ENCODE peak calls at places on chromosome X, in ten cellular contexts. One of them, this sample, is unnamed. For H3K4me1 and H3K36me3, the result is how much of the 10 kb centered on the place peaks cover.

GRCh38 chrX:20218809-20219505 is 47.8 kb downstream of the RPS6KA3 start:
- DNase-seq in upper lobe of left lung: no peak
- DNase-seq in mammary epithelial cell: no peak
- DNase-seq in right lobe of liver: peak
- DNase-seq in psoas muscle: no peak
- DNase-seq in ascending aorta: no peak
- DNase-seq in CD4-positive, CD25-positive, alpha-beta regulatory T cell: no peak
- DNase-seq in mesendoderm: peak
- DNase-seq in cardiac muscle cell: peak
- DNase-seq in testis: peak
- DNase-seq in this sample: no peak

GRCh38 chrX:70453024-70453618 is 8.5 kb downstream of the DLG3 start:
- DNase-seq in upper lobe of left lung: no peak
- DNase-seq in mammary epithelial cell: no peak
- DNase-seq in right lobe of liver: no peak
- DNase-seq in psoas muscle: no peak
- DNase-seq in ascending aorta: no peak
- DNase-seq in CD4-positive, CD25-positive, alpha-beta regulatory T cell: no peak
- DNase-seq in mesendoderm: no peak
- DNase-seq in cardiac muscle cell: no peak
- DNase-seq in testis: no peak
- DNase-seq in this sample: no peak

GRCh38 chrX:153922932-153923857 is 2.9 kb downstream of the ARHGAP4 start:
- DNase-seq in upper lobe of left lung: peak
- DNase-seq in mammary epithelial cell: peak
- DNase-seq in right lobe of liver: peak
- DNase-seq in psoas muscle: peak
- DNase-seq in ascending aorta: peak
- DNase-seq in CD4-positive, CD25-positive, alpha-beta regulatory T cell: no peak
- DNase-seq in mesendoderm: no peak
- DNase-seq in cardiac muscle cell: peak
- DNase-seq in testis: peak
- DNase-seq in this sample: no peak

GRCh38 chrX:2766921-2767320 is 15.1 kb downstream of the XG start:
- DNase-seq in upper lobe of left lung: peak
- DNase-seq in mammary epithelial cell: no peak
- DNase-seq in right lobe of liver: no peak
- DNase-seq in psoas muscle: no peak
- DNase-seq in ascending aorta: no peak
- DNase-seq in CD4-positive, CD25-positive, alpha-beta regulatory T cell: no peak
- DNase-seq in mesendoderm: no peak
- DNase-seq in cardiac muscle cell: peak
- DNase-seq in testis: no peak
- DNase-seq in this sample: no peak

GRCh38 chrX:10483191-10483808 is 137.1 kb downstream of the MID1 start:
- DNase-seq in upper lobe of left lung: no peak
- DNase-seq in mammary epithelial cell: no peak
- DNase-seq in right lobe of liver: no peak
- DNase-seq in psoas muscle: no peak
- DNase-seq in ascending aorta: no peak
- DNase-seq in CD4-positive, CD25-positive, alpha-beta regulatory T cell: no peak
- DNase-seq in mesendoderm: no peak
- DNase-seq in cardiac muscle cell: peak
- DNase-seq in testis: peak
- DNase-seq in this sample: no peak

GRCh38 chrX:103423955-103424640 is 47.8 kb downstream of the BEX3 start:
- DNase-seq in upper lobe of left lung: no peak
- DNase-seq in mammary epithelial cell: no peak
- DNase-seq in right lobe of liver: no peak
- DNase-seq in psoas muscle: no peak
- DNase-seq in ascending aorta: no peak
- DNase-seq in CD4-positive, CD25-positive, alpha-beta regulatory T cell: no peak
- DNase-seq in mesendoderm: peak
- DNase-seq in cardiac muscle cell: no peak
- DNase-seq in testis: no peak
- DNase-seq in this sample: no peak

GRCh38 chrX:136708348-136708747 is 60.4 kb downstream of the CD40LG start:
- DNase-seq in upper lobe of left lung: no peak
- DNase-seq in mammary epithelial cell: no peak
- DNase-seq in right lobe of liver: no peak
- DNase-seq in psoas muscle: no peak
- DNase-seq in ascending aorta: no peak
- DNase-seq in CD4-positive, CD25-positive, alpha-beta regulatory T cell: no peak
- DNase-seq in mesendoderm: no peak
- DNase-seq in cardiac muscle cell: no peak
- DNase-seq in testis: no peak
- DNase-seq in this sample: no peak

GRCh38 chrX:134932528-134933217 is 58.1 kb upstream of the SMIM10 start:
- DNase-seq in upper lobe of left lung: no peak
- DNase-seq in mammary epithelial cell: peak
- DNase-seq in right lobe of liver: no peak
- DNase-seq in psoas muscle: no peak
- DNase-seq in ascending aorta: no peak
- DNase-seq in CD4-positive, CD25-positive, alpha-beta regulatory T cell: no peak
- DNase-seq in mesendoderm: no peak
- DNase-seq in cardiac muscle cell: peak
- DNase-seq in testis: no peak
- DNase-seq in this sample: no peak

GRCh38 chrX:69362889-69363288 is 141.2 kb upstream of the NALF2 start:
- DNase-seq in upper lobe of left lung: no peak
- DNase-seq in mammary epithelial cell: no peak
- DNase-seq in right lobe of liver: no peak
- DNase-seq in psoas muscle: peak
- DNase-seq in ascending aorta: no peak
- DNase-seq in CD4-positive, CD25-positive, alpha-beta regulatory T cell: no peak
- DNase-seq in mesendoderm: no peak
- DNase-seq in cardiac muscle cell: peak
- DNase-seq in testis: no peak
- DNase-seq in this sample: no peak

GRCh38 chrX:1392376-1393130 is 640 bp upstream of the SLC25A6 start:
- DNase-seq in upper lobe of left lung: peak
- DNase-seq in mammary epithelial cell: peak
- DNase-seq in right lobe of liver: peak
- DNase-seq in psoas muscle: peak
- DNase-seq in ascending aorta: no peak
- DNase-seq in CD4-positive, CD25-positive, alpha-beta regulatory T cell: no peak
- DNase-seq in mesendoderm: peak
- DNase-seq in cardiac muscle cell: peak
- DNase-seq in testis: peak
- DNase-seq in this sample: no peak

GRCh38 chrX:113790987-113791386 is 792.9 kb upstream of the HTR2C start:
- DNase-seq in upper lobe of left lung: no peak
- DNase-seq in mammary epithelial cell: no peak
- DNase-seq in right lobe of liver: no peak
- DNase-seq in psoas muscle: no peak
- DNase-seq in ascending aorta: no peak
- DNase-seq in CD4-positive, CD25-positive, alpha-beta regulatory T cell: no peak
- DNase-seq in mesendoderm: no peak
- DNase-seq in cardiac muscle cell: no peak
- DNase-seq in testis: no peak
- DNase-seq in this sample: no peak

GRCh38 chrX:130014356-130014755 is 31.9 kb downstream of the BCORL1 start:
- DNase-seq in upper lobe of left lung: no peak
- DNase-seq in mammary epithelial cell: no peak
- DNase-seq in right lobe of liver: no peak
- DNase-seq in psoas muscle: no peak
- DNase-seq in ascending aorta: no peak
- DNase-seq in CD4-positive, CD25-positive, alpha-beta regulatory T cell: no peak
- DNase-seq in mesendoderm: no peak
- DNase-seq in cardiac muscle cell: no peak
- DNase-seq in testis: no peak
- DNase-seq in this sample: no peak

GRCh38 chrX:93242897-93243296 is 430.5 kb downstream of the NAP1L3 start:
- DNase-seq in upper lobe of left lung: no peak
- DNase-seq in mammary epithelial cell: no peak
- DNase-seq in right lobe of liver: no peak
- DNase-seq in psoas muscle: no peak
- DNase-seq in ascending aorta: no peak
- DNase-seq in CD4-positive, CD25-positive, alpha-beta regulatory T cell: no peak
- DNase-seq in mesendoderm: no peak
- DNase-seq in cardiac muscle cell: no peak
- DNase-seq in testis: no peak
- DNase-seq in this sample: no peak

GRCh38 chrX:67545772-67546495 is 2.1 kb downstream of the AR start:
- DNase-seq in upper lobe of left lung: peak
- DNase-seq in mammary epithelial cell: no peak
- DNase-seq in right lobe of liver: no peak
- DNase-seq in psoas muscle: peak
- DNase-seq in ascending aorta: no peak
- DNase-seq in CD4-positive, CD25-positive, alpha-beta regulatory T cell: no peak
- DNase-seq in mesendoderm: peak
- DNase-seq in cardiac muscle cell: no peak
- DNase-seq in testis: no peak
- DNase-seq in this sample: no peak

GRCh38 chrX:39734174-39734776 is 363.5 kb downstream of the BCOR start:
- DNase-seq in upper lobe of left lung: peak
- DNase-seq in mammary epithelial cell: no peak
- DNase-seq in right lobe of liver: no peak
- DNase-seq in psoas muscle: no peak
- DNase-seq in ascending aorta: no peak
- DNase-seq in CD4-positive, CD25-positive, alpha-beta regulatory T cell: no peak
- DNase-seq in mesendoderm: no peak
- DNase-seq in cardiac muscle cell: no peak
- DNase-seq in testis: no peak
- DNase-seq in this sample: no peak

GRCh38 chrX:39740078-39740477 is 357.7 kb downstream of the BCOR start:
- DNase-seq in upper lobe of left lung: no peak
- DNase-seq in mammary epithelial cell: no peak
- DNase-seq in right lobe of liver: no peak
- DNase-seq in psoas muscle: no peak
- DNase-seq in ascending aorta: no peak
- DNase-seq in CD4-positive, CD25-positive, alpha-beta regulatory T cell: no peak
- DNase-seq in mesendoderm: no peak
- DNase-seq in cardiac muscle cell: no peak
- DNase-seq in testis: no peak
- DNase-seq in this sample: no peak

GRCh38 chrX:39739585-39739984 is 358.2 kb downstream of the BCOR start:
- DNase-seq in upper lobe of left lung: no peak
- DNase-seq in mammary epithelial cell: no peak
- DNase-seq in right lobe of liver: peak
- DNase-seq in psoas muscle: no peak
- DNase-seq in ascending aorta: no peak
- DNase-seq in CD4-positive, CD25-positive, alpha-beta regulatory T cell: no peak
- DNase-seq in mesendoderm: no peak
- DNase-seq in cardiac muscle cell: no peak
- DNase-seq in testis: no peak
- DNase-seq in this sample: no peak

GRCh38 chrX:39733745-39734144 is 364.0 kb downstream of the BCOR start:
- DNase-seq in upper lobe of left lung: no peak
- DNase-seq in mammary epithelial cell: no peak
- DNase-seq in right lobe of liver: no peak
- DNase-seq in psoas muscle: no peak
- DNase-seq in ascending aorta: no peak
- DNase-seq in CD4-positive, CD25-positive, alpha-beta regulatory T cell: no peak
- DNase-seq in mesendoderm: no peak
- DNase-seq in cardiac muscle cell: no peak
- DNase-seq in testis: no peak
- DNase-seq in this sample: no peak

GRCh38 chrX:39736219-39737211 is 361.2 kb downstream of the BCOR start:
- DNase-seq in upper lobe of left lung: peak
- DNase-seq in mammary epithelial cell: peak
- DNase-seq in right lobe of liver: peak
- DNase-seq in psoas muscle: peak
- DNase-seq in ascending aorta: peak
- DNase-seq in CD4-positive, CD25-positive, alpha-beta regulatory T cell: no peak
- DNase-seq in mesendoderm: no peak
- DNase-seq in cardiac muscle cell: peak
- DNase-seq in testis: peak
- DNase-seq in this sample: no peak
- H3K27ac ChIP-seq in upper lobe of left lung: peak
- H3K27ac ChIP-seq in mammary epithelial cell: no peak
- H3K27ac ChIP-seq in right lobe of liver: no peak
- H3K27ac ChIP-seq in psoas muscle: no peak
- H3K27ac ChIP-seq in ascending aorta: peak
- H3K27ac ChIP-seq in CD4-positive, CD25-positive, alpha-beta regulatory T cell: no peak
- H3K27ac ChIP-seq in mesendoderm: no peak
- H3K27ac ChIP-seq in cardiac muscle cell: no peak
- H3K27ac ChIP-seq in testis: no peak
- H3K27ac ChIP-seq in this sample: no peak

DNA sequence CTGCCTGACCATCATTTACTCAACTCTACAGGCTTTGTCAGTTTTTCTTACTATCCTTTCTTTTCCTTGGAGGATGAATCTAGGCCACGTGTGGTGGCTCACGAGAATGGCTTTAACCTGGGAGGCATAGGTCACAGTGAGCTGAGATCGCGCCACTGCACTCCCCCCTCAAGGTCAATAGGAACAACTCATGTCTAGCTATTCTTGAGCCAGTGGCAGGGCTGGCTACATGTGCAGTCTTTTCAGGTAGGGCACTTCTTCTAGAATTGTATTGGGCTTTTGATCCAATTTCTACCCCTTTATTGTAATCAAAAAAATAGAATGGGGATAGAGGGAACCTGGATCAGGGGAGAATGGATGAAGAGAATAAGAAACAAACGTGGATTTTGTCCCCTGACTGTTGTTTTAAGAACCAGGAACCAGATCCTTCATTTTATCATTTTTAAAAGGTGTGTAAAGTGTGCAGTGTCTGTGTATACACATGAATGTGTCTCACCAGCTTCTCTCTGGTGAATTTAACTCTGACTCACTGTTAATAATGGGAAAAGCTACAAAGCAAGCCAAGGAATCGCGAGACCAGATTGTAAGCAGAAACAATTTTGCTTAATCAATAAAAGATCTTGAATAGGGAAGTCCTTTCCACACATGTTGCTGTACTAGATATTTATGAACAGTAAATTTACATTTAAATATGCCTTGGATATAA is 283.9 kb upstream of the GPC4 start:
- DNase-seq in upper lobe of left lung: no peak
- DNase-seq in mammary epithelial cell: no peak
- DNase-seq in right lobe of liver: no peak
- DNase-seq in psoas muscle: no peak
- DNase-seq in ascending aorta: no peak
- DNase-seq in CD4-positive, CD25-positive, alpha-beta regulatory T cell: no peak
- DNase-seq in mesendoderm: no peak
- DNase-seq in cardiac muscle cell: no peak
- DNase-seq in testis: peak
- DNase-seq in this sample: no peak
- H3K4me1 ChIP-seq in upper lobe of left lung: under half
- H3K4me1 ChIP-seq in mammary epithelial cell: under half
- H3K4me1 ChIP-seq in right lobe of liver: under half
- H3K4me1 ChIP-seq in psoas muscle: under half
- H3K4me1 ChIP-seq in ascending aorta: under half
- H3K4me1 ChIP-seq in CD4-positive, CD25-positive, alpha-beta regulatory T cell: under half
- H3K4me1 ChIP-seq in mesendoderm: under half
- H3K4me1 ChIP-seq in cardiac muscle cell: under half
- H3K4me1 ChIP-seq in testis: under half
- H3K4me1 ChIP-seq in this sample: under half

GRCh38 chrX:45767021-45767491 is 566.4 kb upstream of the DIPK2B start:
- DNase-seq in upper lobe of left lung: no peak
- DNase-seq in mammary epithelial cell: peak
- DNase-seq in right lobe of liver: no peak
- DNase-seq in psoas muscle: no peak
- DNase-seq in ascending aorta: no peak
- DNase-seq in CD4-positive, CD25-positive, alpha-beta regulatory T cell: no peak
- DNase-seq in mesendoderm: no peak
- DNase-seq in cardiac muscle cell: peak
- DNase-seq in testis: no peak
- DNase-seq in this sample: no peak
- H3K36me3 ChIP-seq in upper lobe of left lung: under half
- H3K36me3 ChIP-seq in mammary epithelial cell: under half
- H3K36me3 ChIP-seq in right lobe of liver: under half
- H3K36me3 ChIP-seq in psoas muscle: under half
- H3K36me3 ChIP-seq in ascending aorta: under half
- H3K36me3 ChIP-seq in CD4-positive, CD25-positive, alpha-beta regulatory T cell: under half
- H3K36me3 ChIP-seq in mesendoderm: under half
- H3K36me3 ChIP-seq in cardiac muscle cell: under half
- H3K36me3 ChIP-seq in testis: under half
- H3K36me3 ChIP-seq in this sample: under half

GRCh38 chrX:71638409-71638808 is 20.1 kb upstream of the CXCR3 start:
- DNase-seq in upper lobe of left lung: no peak
- DNase-seq in mammary epithelial cell: no peak
- DNase-seq in right lobe of liver: no peak
- DNase-seq in psoas muscle: no peak
- DNase-seq in ascending aorta: no peak
- DNase-seq in CD4-positive, CD25-positive, alpha-beta regulatory T cell: no peak
- DNase-seq in mesendoderm: no peak
- DNase-seq in cardiac muscle cell: no peak
- DNase-seq in testis: no peak
- DNase-seq in this sample: no peak
- H3K27ac ChIP-seq in upper lobe of left lung: no peak
- H3K27ac ChIP-seq in mammary epithelial cell: no peak
- H3K27ac ChIP-seq in right lobe of liver: no peak
- H3K27ac ChIP-seq in psoas muscle: no peak
- H3K27ac ChIP-seq in ascending aorta: no peak
- H3K27ac ChIP-seq in CD4-positive, CD25-positive, alpha-beta regulatory T cell: peak
- H3K27ac ChIP-seq in mesendoderm: no peak
- H3K27ac ChIP-seq in cardiac muscle cell: no peak
- H3K27ac ChIP-seq in testis: no peak
- H3K27ac ChIP-seq in this sample: no peak

This sample was measured in effector memory CD4-positive, alpha-beta T cell.